ENCODE peak calls at places on chromosome 9, in eight cellular contexts. U, Y, H, E, B, K, W and F are unnamed samples.

GRCh38 chr9:106994463-106994862 is 131.5 kb downstream of the ZNF462 start:
- DNase-seq in W (no peak), K (no peak), Y (no peak), B (no peak), E (no peak), U (no peak), H (no peak), F (no peak)

GRCh38 chr9:136090768-136091581 is 4.1 kb downstream of the NACC2 start:
- DNase-seq in B (peak), E (no peak), W (no peak), H (peak), U (no peak), K (peak), Y (peak), F (peak)

GRCh38 chr9:98442114-98442513 is 186.7 kb upstream of the TBC1D2 start:
- DNase-seq in U (no peak), Y (no peak), B (no peak), K (no peak), H (no peak), W (no peak), E (no peak), F (no peak)

GRCh38 chr9:90027296-90027790 is 422.5 kb downstream of the GADD45G start:
- DNase-seq in W (no peak), U (no peak), E (no peak), H (no peak), Y (no peak), B (no peak), K (no peak), F (no peak)

GRCh38 chr9:95031711-95032461 is 285.6 kb downstream of the FANCC start:
- DNase-seq in E (no peak), Y (peak), U (no peak), W (no peak), B (no peak), K (no peak), H (no peak), F (no peak)

GRCh38 chr9:129641751-129642585 is at the start of gene ASB6:
- DNase-seq in Y (peak), H (peak), B (peak), K (peak), U (peak), E (peak), W (peak), F (peak)

GRCh38 chr9:89732295-89732951 is 127.6 kb downstream of the GADD45G start:
- DNase-seq in B (peak), K (no peak), Y (no peak), U (no peak), H (no peak), W (no peak), E (no peak), F (no peak)

GRCh38 chr9:24464321-24464951 is 81.3 kb downstream of the IZUMO3 start:
- DNase-seq in K (no peak), U (no peak), Y (no peak), W (no peak), E (no peak), H (no peak), B (no peak), F (no peak)

DNA sequence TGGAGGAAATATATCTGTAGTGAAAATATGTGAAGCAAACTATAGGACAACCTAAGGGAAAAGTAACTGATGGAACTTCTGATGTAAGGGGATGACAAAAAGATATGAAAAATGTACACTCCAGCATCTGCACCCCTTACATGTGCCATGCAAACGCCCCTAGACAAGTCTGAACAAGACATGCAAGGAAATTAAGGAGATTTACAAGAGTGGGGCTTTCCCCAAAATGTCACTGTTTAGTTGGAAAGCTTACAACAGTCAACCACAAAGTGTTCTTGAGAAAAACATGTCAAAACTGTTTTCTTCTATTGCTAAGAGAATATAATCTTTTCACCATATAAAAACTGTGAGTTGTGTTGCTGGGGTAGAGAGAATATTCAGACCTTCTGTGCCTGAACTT is 84.7 kb upstream of the GOLGA1 start:
- DNase-seq in Y (no peak), U (no peak), B (no peak), W (no peak), K (no peak), H (no peak), E (no peak), F (no peak)
- H3K27ac ChIP-seq in Y (no peak), U (no peak), B (no peak), W (no peak), K (no peak), H (no peak), E (no peak), F (no peak)

DNA sequence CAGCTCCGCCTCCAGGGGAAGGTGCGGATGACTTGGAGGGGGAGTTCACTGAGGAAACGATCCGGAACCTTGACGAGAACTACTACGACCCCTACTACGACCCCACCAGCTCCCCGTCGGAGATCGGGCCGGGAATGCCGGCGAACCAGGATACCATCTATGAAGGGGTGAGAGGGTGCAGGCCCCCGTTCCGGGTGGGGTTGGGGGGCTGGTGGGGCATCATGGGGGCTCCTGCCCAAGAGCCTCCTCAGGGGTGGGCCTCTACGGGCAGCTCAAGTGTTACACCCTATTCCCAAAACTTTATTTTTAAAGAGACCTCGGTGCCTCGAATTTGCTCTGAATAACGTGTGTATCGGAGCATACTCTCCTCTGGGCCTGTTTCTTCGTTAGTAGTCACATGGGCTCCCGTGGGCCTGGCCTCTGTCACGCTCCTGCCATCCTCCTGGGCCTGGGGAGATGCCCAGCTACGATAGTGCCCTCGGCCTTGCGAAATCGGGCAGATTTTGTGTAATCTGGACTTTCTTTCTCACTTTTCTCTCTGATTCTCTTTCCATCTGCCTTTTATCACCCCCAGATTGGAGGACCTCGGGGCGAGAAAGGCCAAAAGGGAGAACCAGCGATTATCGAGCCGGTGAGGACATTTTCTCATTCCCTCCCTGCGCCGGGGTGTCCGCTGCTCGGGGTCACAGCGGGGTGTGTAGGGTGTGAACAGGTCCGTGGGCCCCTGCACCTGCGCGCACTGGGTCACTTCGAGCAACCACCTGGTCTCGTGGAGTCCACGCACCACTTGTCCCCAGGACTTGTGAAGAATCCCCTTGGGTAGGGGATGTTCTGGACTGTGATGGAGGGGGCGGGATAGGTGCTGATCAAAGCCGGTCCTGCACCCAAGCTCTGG is 90.1 kb downstream of the COL5A1 start:
- DNase-seq in W (no peak), Y (no peak), E (no peak), U (no peak), K (no peak), B (no peak), H (no peak), F (no peak)
- H3K4me3 ChIP-seq in W (no peak), Y (no peak), E (no peak), U (no peak), K (no peak), B (no peak), H (no peak), F (no peak)

GRCh38 chr9:116155700-116156045 is 2.1 kb downstream of the PAPPA start:
- DNase-seq in E (no peak), K (no peak), B (no peak), H (no peak), W (no peak), Y (no peak), U (no peak), F (no peak)

GRCh38 chr9:116154334-116154975 is 864 bp downstream of the PAPPA start:
- DNase-seq in U (no peak), B (peak), Y (no peak), H (peak), W (no peak), E (no peak), K (no peak), F (peak)

GRCh38 chr9:116156621-116157314 is 3.2 kb downstream of the PAPPA start:
- DNase-seq in Y (no peak), B (peak), U (peak), H (peak), E (no peak), W (no peak), K (peak), F (peak)

GRCh38 chr9:116154976-116155699 is 1.5 kb downstream of the PAPPA start:
- DNase-seq in U (no peak), W (no peak), Y (no peak), K (peak), E (no peak), H (peak), B (no peak), F (no peak)

GRCh38 chr9:116157436-116158138 is 4.0 kb downstream of the PAPPA start:
- DNase-seq in Y (no peak), B (no peak), U (no peak), H (peak), E (no peak), K (peak), W (no peak), F (peak)
- H3K27ac ChIP-seq in Y (peak), B (no peak), U (peak), H (peak), E (no peak), K (peak), W (peak), F (peak)

GRCh38 chr9:132239999-132240859 is 78.4 kb downstream of the NTNG2 start:
- DNase-seq in H (no peak), E (no peak), Y (peak), B (peak), U (no peak), K (no peak), W (no peak), F (no peak)
- H3K4me3 ChIP-seq in H (peak), E (no peak), Y (peak), B (no peak), U (peak), K (no peak), W (peak), F (peak)

DNA sequence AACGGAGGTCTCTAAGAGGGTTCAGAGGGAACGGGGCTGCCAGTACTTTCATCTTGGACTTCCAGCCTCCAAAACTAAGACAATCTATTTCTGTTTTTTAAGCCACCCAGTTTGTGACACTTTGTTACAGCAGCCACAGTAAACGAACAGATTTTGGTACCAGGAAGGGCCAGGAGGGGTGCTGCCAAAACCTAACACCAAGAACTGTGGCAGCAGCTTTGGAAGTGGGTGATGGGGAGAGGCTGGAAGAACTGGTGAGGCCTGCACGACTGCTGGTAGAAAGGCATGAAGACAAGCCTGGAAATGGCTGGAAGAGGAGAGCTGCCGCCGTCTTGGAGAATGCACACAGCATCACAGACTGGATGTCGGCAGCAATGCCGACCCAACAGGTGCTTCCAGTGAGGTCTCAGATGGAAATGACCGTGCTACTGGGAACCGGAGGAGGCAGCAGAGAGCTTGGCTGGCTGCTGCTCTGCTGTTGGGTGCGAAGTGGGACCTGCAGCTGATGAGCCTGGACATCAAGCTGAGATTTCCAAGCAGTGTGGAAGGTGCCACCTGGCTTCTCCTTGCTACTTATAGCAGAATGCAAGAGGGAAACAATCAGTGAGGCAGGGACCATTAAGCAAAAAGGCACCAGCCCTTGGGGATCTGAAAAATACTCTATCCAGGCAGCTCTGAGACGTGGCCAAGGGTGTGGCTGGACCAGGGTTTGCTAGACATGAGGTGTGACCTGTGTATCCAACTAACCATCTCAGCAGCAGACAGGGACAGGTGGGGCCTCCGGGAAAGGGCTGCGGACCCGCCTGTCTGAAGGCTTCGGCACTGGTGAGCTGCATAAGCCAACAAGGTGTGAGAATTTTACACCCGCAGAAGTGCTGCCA is 4.7 kb upstream of the TMEM210 start:
- DNase-seq in B (no peak), H (no peak), K (no peak), E (no peak), W (no peak), Y (no peak), U (no peak), F (no peak)
- H3K27ac ChIP-seq in B (no peak), H (no peak), K (no peak), E (no peak), W (no peak), Y (no peak), U (no peak), F (no peak)

GRCh38 chr9:96411129-96411820 is 6.9 kb downstream of the ZNF367 start:
- DNase-seq in U (no peak), Y (no peak), K (no peak), B (no peak), W (no peak), E (no peak), H (no peak), F (no peak)
- H3K4me3 ChIP-seq in U (no peak), Y (no peak), K (no peak), B (no peak), W (no peak), E (peak), H (no peak), F (no peak)

GRCh38 chr9:693460-694390 is 147.8 kb upstream of the DMRT1 start:
- DNase-seq in W (no peak), K (peak), B (no peak), Y (no peak), U (peak), H (peak), E (no peak), F (peak)
- H3K27ac ChIP-seq in W (peak), K (peak), B (peak), Y (peak), U (peak), H (peak), E (no peak), F (peak)

DNA sequence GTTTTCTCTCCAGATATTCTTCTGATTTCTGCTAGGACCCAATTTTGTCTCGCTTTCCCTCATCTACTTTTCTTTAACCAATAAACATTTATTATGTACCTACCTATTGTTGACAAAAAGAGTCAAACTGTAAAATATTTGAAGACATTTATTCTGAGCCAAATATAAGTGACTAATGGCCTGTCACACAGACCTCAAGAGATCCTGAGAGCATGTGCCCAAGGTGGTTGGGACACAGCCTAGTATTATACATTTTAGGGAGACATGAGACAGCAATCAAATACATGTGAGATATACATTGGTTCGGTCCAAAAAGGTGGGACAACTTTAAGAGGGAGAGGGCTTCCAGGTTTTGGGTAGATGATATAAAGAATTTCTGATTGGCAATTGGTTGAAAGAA is 191.8 kb downstream of the NXNL2 start:
- DNase-seq in K (no peak), W (no peak), Y (no peak), H (no peak), U (no peak), B (no peak), E (no peak), F (no peak)
- H3K4me3 ChIP-seq in K (no peak), W (no peak), Y (no peak), H (no peak), U (no peak), B (no peak), E (no peak), F (no peak)